ENCODE peak calls at places on chromosomes 2 and 18, in eight cellular contexts. One of them, this sample, is unnamed.

GRCh38 chr2:142100139-142100873 is 30.5 kb downstream of the LRP1B start:
- DNase-seq in lung: no peak
- DNase-seq in tibial artery: no peak
- DNase-seq in RWPE1: no peak
- DNase-seq in GM20000: no peak
- DNase-seq in psoas muscle: no peak
- DNase-seq in colonic mucosa: no peak
- DNase-seq in HL-60: no peak
- DNase-seq in this sample: no peak

GRCh38 chr2:239830066-239830717 is 194.9 kb downstream of the NDUFA10 start:
- DNase-seq in tibial artery: peak; percentile 51
- DNase-seq in RWPE1: no peak
- DNase-seq in lung: peak; percentile 22
- DNase-seq in GM20000: no peak
- DNase-seq in psoas muscle: no peak
- DNase-seq in colonic mucosa: peak; percentile 9
- DNase-seq in HL-60: no peak
- DNase-seq in this sample: peak; percentile 26

GRCh38 chr2:19362652-19363473 is 4.4 kb upstream of the OSR1 start:
- DNase-seq in psoas muscle: peak; percentile 80
- DNase-seq in GM20000: peak; percentile 56
- DNase-seq in colonic mucosa: peak; percentile 88
- DNase-seq in lung: peak; percentile 83
- DNase-seq in HL-60: no peak
- DNase-seq in tibial artery: peak; percentile 91
- DNase-seq in RWPE1: peak; percentile 76
- DNase-seq in this sample: no peak

GRCh38 chr18:72762505-72763122 is 105.2 kb downstream of the NETO1 start:
- DNase-seq in colonic mucosa: no peak
- DNase-seq in tibial artery: no peak
- DNase-seq in HL-60: peak; percentile 49
- DNase-seq in GM20000: peak; percentile 33
- DNase-seq in RWPE1: peak; percentile 51
- DNase-seq in lung: no peak
- DNase-seq in psoas muscle: no peak
- DNase-seq in this sample: no peak

GRCh38 chr2:112095654-112096053 is 40.6 kb downstream of the TMEM87B start:
- DNase-seq in RWPE1: no peak
- DNase-seq in lung: no peak
- DNase-seq in HL-60: no peak
- DNase-seq in tibial artery: no peak
- DNase-seq in psoas muscle: no peak
- DNase-seq in colonic mucosa: no peak
- DNase-seq in GM20000: no peak
- DNase-seq in this sample: no peak

GRCh38 chr18:48475635-48476549 is 62.9 kb upstream of the CTIF start:
- DNase-seq in lung: peak; percentile 50
- DNase-seq in colonic mucosa: no peak
- DNase-seq in psoas muscle: no peak
- DNase-seq in RWPE1: peak; percentile 55
- DNase-seq in tibial artery: peak; percentile 73
- DNase-seq in HL-60: peak; percentile 25
- DNase-seq in GM20000: peak; percentile 68
- DNase-seq in this sample: no peak

GRCh38 chr2:126368778-126369177 is 287.2 kb upstream of the GYPC start:
- DNase-seq in lung: no peak
- DNase-seq in colonic mucosa: no peak
- DNase-seq in psoas muscle: no peak
- DNase-seq in RWPE1: no peak
- DNase-seq in GM20000: no peak
- DNase-seq in tibial artery: no peak
- DNase-seq in HL-60: peak; percentile 28
- DNase-seq in this sample: no peak

GRCh38 chr18:8361941-8362471 is 247.2 kb upstream of the RAB12 start:
- DNase-seq in colonic mucosa: no peak
- DNase-seq in GM20000: no peak
- DNase-seq in tibial artery: no peak
- DNase-seq in lung: no peak
- DNase-seq in HL-60: no peak
- DNase-seq in psoas muscle: no peak
- DNase-seq in RWPE1: no peak
- DNase-seq in this sample: no peak

GRCh38 chr2:26243643-26244478 is 571 bp downstream of the HADHA start:
- DNase-seq in HL-60: peak; percentile 55
- DNase-seq in tibial artery: no peak
- DNase-seq in lung: no peak
- DNase-seq in GM20000: peak; percentile 4
- DNase-seq in colonic mucosa: no peak
- DNase-seq in psoas muscle: no peak
- DNase-seq in RWPE1: peak; percentile 6
- DNase-seq in this sample: no peak

GRCh38 chr2:191394043-191394442 is 148.8 kb downstream of the MYO1B start:
- DNase-seq in colonic mucosa: no peak
- DNase-seq in GM20000: no peak
- DNase-seq in lung: no peak
- DNase-seq in psoas muscle: no peak
- DNase-seq in RWPE1: no peak
- DNase-seq in tibial artery: no peak
- DNase-seq in HL-60: no peak
- DNase-seq in this sample: no peak

GRCh38 chr2:205692095-205692494 is 9.8 kb downstream of the NRP2 start:
- DNase-seq in psoas muscle: no peak
- DNase-seq in HL-60: no peak
- DNase-seq in GM20000: no peak
- DNase-seq in tibial artery: no peak
- DNase-seq in colonic mucosa: no peak
- DNase-seq in RWPE1: no peak
- DNase-seq in lung: no peak
- DNase-seq in this sample: no peak

GRCh38 chr2:9373505-9373904 is 49.8 kb downstream of the ITGB1BP1 start:
- DNase-seq in psoas muscle: no peak
- DNase-seq in lung: no peak
- DNase-seq in colonic mucosa: no peak
- DNase-seq in RWPE1: no peak
- DNase-seq in tibial artery: no peak
- DNase-seq in HL-60: no peak
- DNase-seq in GM20000: no peak
- DNase-seq in this sample: no peak

GRCh38 chr2:9374071-9374730 is 49.1 kb downstream of the ITGB1BP1 start:
- DNase-seq in tibial artery: no peak
- DNase-seq in HL-60: no peak
- DNase-seq in lung: no peak
- DNase-seq in GM20000: no peak
- DNase-seq in psoas muscle: no peak
- DNase-seq in colonic mucosa: no peak
- DNase-seq in RWPE1: no peak
- DNase-seq in this sample: no peak

GRCh38 chr2:9377461-9378097 is 45.7 kb downstream of the ITGB1BP1 start:
- DNase-seq in colonic mucosa: no peak
- DNase-seq in lung: no peak
- DNase-seq in psoas muscle: no peak
- DNase-seq in RWPE1: no peak
- DNase-seq in tibial artery: no peak
- DNase-seq in GM20000: no peak
- DNase-seq in HL-60: no peak
- DNase-seq in this sample: no peak

GRCh38 chr2:9378433-9379371 is 44.6 kb downstream of the ITGB1BP1 start:
- DNase-seq in psoas muscle: peak; percentile 86
- DNase-seq in RWPE1: peak; percentile 64
- DNase-seq in GM20000: no peak
- DNase-seq in lung: no peak
- DNase-seq in HL-60: no peak
- DNase-seq in colonic mucosa: no peak
- DNase-seq in tibial artery: peak; percentile 88
- DNase-seq in this sample: no peak

DNA sequence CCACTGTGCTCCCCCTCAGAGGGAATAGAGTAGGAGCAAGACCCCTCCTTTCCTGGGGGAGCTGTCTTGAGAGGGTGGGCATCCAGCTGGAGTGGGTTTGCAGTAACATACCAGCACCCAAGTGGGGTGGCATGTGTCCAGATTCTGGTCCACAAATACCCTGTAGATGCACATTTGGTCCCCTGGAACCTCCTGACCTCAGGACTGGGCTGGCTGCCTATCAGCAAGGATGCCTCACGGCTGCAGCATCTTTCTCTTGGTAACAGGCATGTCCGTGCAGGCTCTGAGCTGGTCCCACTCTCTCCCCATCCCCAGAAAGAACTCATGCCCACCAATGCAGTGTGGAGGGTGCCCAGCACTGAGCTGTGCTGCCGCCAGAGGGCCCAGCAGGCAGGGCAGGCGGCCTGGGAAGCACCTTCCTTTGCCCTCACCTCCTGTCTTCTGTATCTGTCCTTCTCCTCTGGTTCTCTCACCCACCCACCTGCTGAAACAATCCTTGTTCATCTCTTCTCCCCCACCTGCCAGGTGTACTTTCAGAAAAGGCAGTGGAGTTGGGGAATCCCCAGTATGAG is 47.4 kb downstream of the ITGB1BP1 start:
- DNase-seq in GM20000: no peak
- DNase-seq in lung: no peak
- DNase-seq in RWPE1: no peak
- DNase-seq in HL-60: no peak
- DNase-seq in psoas muscle: no peak
- DNase-seq in colonic mucosa: no peak
- DNase-seq in tibial artery: peak; percentile 51
- DNase-seq in this sample: no peak
- TF ChIP-seq CTCF in GM20000: peak; percentile 56
- TF ChIP-seq CTCF in lung: no peak
- TF ChIP-seq CTCF in RWPE1: no peak
- TF ChIP-seq CTCF in HL-60: no peak
- TF ChIP-seq CTCF in psoas muscle: no peak
- TF ChIP-seq CTCF in colonic mucosa: no peak
- TF ChIP-seq CTCF in tibial artery: no peak
- TF ChIP-seq CTCF in this sample: no peak

GRCh38 chr2:84844141-84844540 is 36.7 kb downstream of the TRABD2A start:
- DNase-seq in lung: no peak
- DNase-seq in GM20000: no peak
- DNase-seq in tibial artery: no peak
- DNase-seq in colonic mucosa: no peak
- DNase-seq in psoas muscle: no peak
- DNase-seq in HL-60: no peak
- DNase-seq in RWPE1: no peak
- DNase-seq in this sample: no peak

GRCh38 chr2:84841577-84841976 is 39.3 kb downstream of the TRABD2A start:
- DNase-seq in HL-60: no peak
- DNase-seq in colonic mucosa: no peak
- DNase-seq in psoas muscle: no peak
- DNase-seq in RWPE1: no peak
- DNase-seq in tibial artery: no peak
- DNase-seq in lung: no peak
- DNase-seq in GM20000: no peak
- DNase-seq in this sample: no peak

GRCh38 chr2:84839851-84840250 is 41.0 kb downstream of the TRABD2A start:
- DNase-seq in colonic mucosa: no peak
- DNase-seq in GM20000: no peak
- DNase-seq in psoas muscle: no peak
- DNase-seq in HL-60: no peak
- DNase-seq in tibial artery: peak; percentile 23
- DNase-seq in RWPE1: no peak
- DNase-seq in lung: no peak
- DNase-seq in this sample: no peak

GRCh38 chr2:84838434-84839145 is 42.3 kb downstream of the TRABD2A start:
- DNase-seq in lung: no peak
- DNase-seq in GM20000: no peak
- DNase-seq in RWPE1: no peak
- DNase-seq in tibial artery: peak; percentile 2
- DNase-seq in psoas muscle: no peak
- DNase-seq in colonic mucosa: no peak
- DNase-seq in HL-60: no peak
- DNase-seq in this sample: no peak

GRCh38 chr2:84840306-84840705 is 40.6 kb downstream of the TRABD2A start:
- DNase-seq in tibial artery: peak; percentile 24
- DNase-seq in GM20000: no peak
- DNase-seq in RWPE1: no peak
- DNase-seq in lung: no peak
- DNase-seq in psoas muscle: no peak
- DNase-seq in colonic mucosa: no peak
- DNase-seq in HL-60: no peak
- DNase-seq in this sample: no peak
- TF ChIP-seq CTCF in tibial artery: no peak
- TF ChIP-seq CTCF in GM20000: no peak
- TF ChIP-seq CTCF in RWPE1: no peak
- TF ChIP-seq CTCF in lung: no peak
- TF ChIP-seq CTCF in psoas muscle: no peak
- TF ChIP-seq CTCF in colonic mucosa: no peak
- TF ChIP-seq CTCF in HL-60: no peak
- TF ChIP-seq CTCF in this sample: no peak

DNA sequence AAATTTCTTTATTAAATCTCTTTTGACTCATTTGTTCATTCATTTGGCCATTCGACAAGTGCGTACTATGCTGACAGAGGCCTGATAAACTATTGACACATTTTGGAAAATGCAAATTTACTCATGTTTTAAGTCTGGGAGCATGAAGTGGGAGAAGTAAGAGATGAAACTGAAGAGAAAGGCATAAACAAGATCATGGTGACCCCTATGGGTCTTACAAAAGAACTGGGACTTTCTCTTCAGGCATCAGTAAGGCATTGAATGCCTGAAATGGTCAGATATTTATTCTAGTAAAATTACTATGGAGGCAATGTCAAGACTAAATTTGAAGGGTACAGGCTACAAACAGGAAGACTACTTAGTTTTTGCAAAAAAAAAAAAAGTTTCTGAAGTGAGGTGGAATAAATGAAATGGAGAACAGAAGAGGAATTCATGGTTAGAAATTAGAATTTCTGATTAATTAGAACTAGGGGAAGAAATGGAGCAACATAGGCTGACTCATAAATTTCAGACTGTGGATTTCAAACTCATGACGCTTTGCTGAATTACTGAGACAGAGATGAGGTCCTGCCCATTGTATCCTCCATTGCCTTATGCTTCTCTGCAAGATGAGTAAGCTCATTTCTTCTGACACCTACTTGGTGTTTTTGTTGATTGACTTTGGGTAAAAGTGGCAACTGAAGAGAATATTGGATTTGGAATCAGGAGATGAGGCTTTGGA is 32.7 kb downstream of the VSNL1 start:
- DNase-seq in colonic mucosa: no peak
- DNase-seq in RWPE1: no peak
- DNase-seq in tibial artery: no peak
- DNase-seq in GM20000: peak; percentile 12
- DNase-seq in HL-60: no peak
- DNase-seq in psoas muscle: no peak
- DNase-seq in lung: no peak
- DNase-seq in this sample: no peak
- TF ChIP-seq CTCF in colonic mucosa: no peak
- TF ChIP-seq CTCF in RWPE1: no peak
- TF ChIP-seq CTCF in tibial artery: peak; percentile 29
- TF ChIP-seq CTCF in GM20000: no peak
- TF ChIP-seq CTCF in HL-60: no peak
- TF ChIP-seq CTCF in psoas muscle: peak; percentile 36
- TF ChIP-seq CTCF in lung: no peak
- TF ChIP-seq CTCF in this sample: no peak

DNA sequence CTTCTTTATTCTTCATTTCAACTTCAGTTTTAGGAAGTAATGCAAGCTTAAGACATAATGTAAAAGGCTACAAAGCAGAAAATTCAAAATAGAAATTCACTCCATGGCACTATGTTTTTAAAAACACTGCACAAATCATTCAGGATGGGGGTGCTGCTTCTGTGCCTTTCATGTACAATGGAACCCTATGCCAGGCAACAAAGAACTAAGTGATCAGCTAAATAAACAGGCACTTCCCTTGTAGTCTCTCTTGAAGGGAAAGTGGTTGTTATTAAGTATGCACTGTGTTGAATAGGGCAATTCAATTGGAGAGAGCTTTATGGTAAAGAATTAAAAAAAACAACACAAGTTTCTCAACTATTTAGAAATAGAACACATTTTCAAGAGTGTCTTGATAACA is 10.9 kb upstream of the ERBB4 start:
- DNase-seq in GM20000: no peak
- DNase-seq in psoas muscle: no peak
- DNase-seq in tibial artery: no peak
- DNase-seq in lung: no peak
- DNase-seq in RWPE1: no peak
- DNase-seq in colonic mucosa: no peak
- DNase-seq in HL-60: no peak
- DNase-seq in this sample: no peak
- TF ChIP-seq CTCF in GM20000: no peak
- TF ChIP-seq CTCF in psoas muscle: no peak
- TF ChIP-seq CTCF in tibial artery: no peak
- TF ChIP-seq CTCF in lung: no peak
- TF ChIP-seq CTCF in RWPE1: no peak
- TF ChIP-seq CTCF in colonic mucosa: no peak
- TF ChIP-seq CTCF in HL-60: no peak
- TF ChIP-seq CTCF in this sample: no peak

This sample was measured in CD14-positive monocyte.